ENCODE peak calls at places on chromosomes 4 and X, in eight cellular contexts. One of them, this sample, is unnamed.

GRCh38 chr4:38983756-38984647 is 48.2 kb downstream of the TMEM156 start:
- DNase-seq in T-cell: no peak
- DNase-seq in cardiac muscle cell: peak
- DNase-seq in GM20000: no peak
- DNase-seq in germinal center: no peak
- DNase-seq in aorta: no peak
- DNase-seq in left ventricle myocardium inferior: no peak
- DNase-seq in Caco-2: no peak
- DNase-seq in this sample: peak

GRCh38 chrX:47218280-47218919 is at the start of gene CDK16:
- DNase-seq in T-cell: peak
- DNase-seq in cardiac muscle cell: peak
- DNase-seq in GM20000: peak
- DNase-seq in germinal center: peak
- DNase-seq in aorta: peak
- DNase-seq in left ventricle myocardium inferior: peak
- DNase-seq in Caco-2: peak
- DNase-seq in this sample: peak

GRCh38 chr4:170741856-170742255 is 652.1 kb upstream of the AADAT start:
- DNase-seq in T-cell: no peak
- DNase-seq in cardiac muscle cell: no peak
- DNase-seq in GM20000: no peak
- DNase-seq in germinal center: no peak
- DNase-seq in aorta: no peak
- DNase-seq in left ventricle myocardium inferior: no peak
- DNase-seq in Caco-2: no peak
- DNase-seq in this sample: no peak

GRCh38 chrX:123807825-123808416 is 51.9 kb upstream of the XIAP start:
- DNase-seq in T-cell: no peak
- DNase-seq in cardiac muscle cell: peak
- DNase-seq in GM20000: no peak
- DNase-seq in germinal center: no peak
- DNase-seq in aorta: no peak
- DNase-seq in left ventricle myocardium inferior: no peak
- DNase-seq in Caco-2: no peak
- DNase-seq in this sample: no peak

GRCh38 chr4:858831-859451 is 33.0 kb upstream of the CPLX1 start:
- DNase-seq in T-cell: no peak
- DNase-seq in cardiac muscle cell: no peak
- DNase-seq in GM20000: no peak
- DNase-seq in germinal center: no peak
- DNase-seq in aorta: peak
- DNase-seq in left ventricle myocardium inferior: no peak
- DNase-seq in Caco-2: no peak
- DNase-seq in this sample: no peak

GRCh38 chr4:76879731-76880364 is 18.1 kb downstream of the SOWAHB start:
- DNase-seq in T-cell: no peak
- DNase-seq in cardiac muscle cell: peak
- DNase-seq in GM20000: no peak
- DNase-seq in germinal center: no peak
- DNase-seq in aorta: no peak
- DNase-seq in left ventricle myocardium inferior: no peak
- DNase-seq in Caco-2: no peak
- DNase-seq in this sample: no peak

GRCh38 chr4:186149872-186150271 is 41.5 kb upstream of the CYP4V2 start:
- DNase-seq in T-cell: no peak
- DNase-seq in cardiac muscle cell: peak
- DNase-seq in GM20000: no peak
- DNase-seq in germinal center: no peak
- DNase-seq in aorta: peak
- DNase-seq in left ventricle myocardium inferior: peak
- DNase-seq in Caco-2: no peak
- DNase-seq in this sample: no peak

GRCh38 chr4:24603343-24603742 is 19.0 kb upstream of the DHX15 start:
- DNase-seq in T-cell: no peak
- DNase-seq in cardiac muscle cell: peak
- DNase-seq in GM20000: no peak
- DNase-seq in germinal center: no peak
- DNase-seq in aorta: no peak
- DNase-seq in left ventricle myocardium inferior: peak
- DNase-seq in Caco-2: no peak
- DNase-seq in this sample: no peak

GRCh38 chrX:51892921-51893745 is at the start of gene MAGED1:
- DNase-seq in T-cell: peak
- DNase-seq in cardiac muscle cell: peak
- DNase-seq in GM20000: peak
- DNase-seq in germinal center: peak
- DNase-seq in aorta: peak
- DNase-seq in left ventricle myocardium inferior: peak
- DNase-seq in Caco-2: peak
- DNase-seq in this sample: peak

GRCh38 chrX:66717926-66718325 is 79.0 kb upstream of the EDA2R start:
- DNase-seq in T-cell: no peak
- DNase-seq in cardiac muscle cell: no peak
- DNase-seq in GM20000: no peak
- DNase-seq in germinal center: no peak
- DNase-seq in aorta: no peak
- DNase-seq in left ventricle myocardium inferior: no peak
- DNase-seq in Caco-2: no peak
- DNase-seq in this sample: no peak

GRCh38 chrX:97045470-97045869 is 161.8 kb downstream of the RPA4 start:
- DNase-seq in T-cell: no peak
- DNase-seq in cardiac muscle cell: no peak
- DNase-seq in GM20000: no peak
- DNase-seq in germinal center: no peak
- DNase-seq in aorta: no peak
- DNase-seq in left ventricle myocardium inferior: no peak
- DNase-seq in Caco-2: no peak
- DNase-seq in this sample: no peak

GRCh38 chr4:117796677-117797076 is 237.6 kb upstream of the NDST3 start:
- DNase-seq in T-cell: no peak
- DNase-seq in cardiac muscle cell: no peak
- DNase-seq in GM20000: no peak
- DNase-seq in germinal center: no peak
- DNase-seq in aorta: no peak
- DNase-seq in left ventricle myocardium inferior: no peak
- DNase-seq in Caco-2: no peak
- DNase-seq in this sample: no peak

GRCh38 chrX:65537229-65537628 is 2.6 kb upstream of the LAS1L start:
- DNase-seq in T-cell: no peak
- DNase-seq in cardiac muscle cell: peak
- DNase-seq in GM20000: no peak
- DNase-seq in germinal center: no peak
- DNase-seq in aorta: no peak
- DNase-seq in left ventricle myocardium inferior: no peak
- DNase-seq in Caco-2: no peak
- DNase-seq in this sample: no peak

GRCh38 chr4:101707596-101707995 is 82.9 kb upstream of the BANK1 start:
- DNase-seq in T-cell: no peak
- DNase-seq in cardiac muscle cell: no peak
- DNase-seq in GM20000: no peak
- DNase-seq in germinal center: no peak
- DNase-seq in aorta: no peak
- DNase-seq in left ventricle myocardium inferior: no peak
- DNase-seq in Caco-2: no peak
- DNase-seq in this sample: no peak